ENCODE peak calls at places on chromosome 17, in five cellular contexts. Y, M, R, Z and B are unnamed samples.

GRCh38 chr17:48711128-48711527 is 11.2 kb downstream of the PRAC1 start:
- DNase-seq in Y (no peak), M (no peak), Z (no peak), R (no peak), B (no peak)

GRCh38 chr17:49646391-49647255 is 31.3 kb downstream of the SPOP start:
- DNase-seq in M (peak), Y (peak), Z (no peak), R (peak), B (no peak)

GRCh38 chr17:9842057-9842758 is 16.5 kb downstream of the GLP2R start:
- DNase-seq in M (no peak), Y (peak), Z (no peak), R (no peak), B (no peak)

GRCh38 chr17:49333806-49334205 is 28.2 kb downstream of the ZNF652 start:
- DNase-seq in R (no peak), Z (no peak), M (no peak), Y (no peak), B (peak)

GRCh38 chr17:18190629-18191028 is 7.0 kb downstream of the ALKBH5 start:
- DNase-seq in M (no peak), R (no peak), Y (no peak), Z (no peak), B (no peak)

GRCh38 chr17:82396601-82397435 is 21.3 kb upstream of the HEXD start:
- DNase-seq in Z (no peak), R (no peak), M (no peak), Y (no peak), B (peak)

GRCh38 chr17:57264776-57265175 is 8.5 kb downstream of the MSI2 start:
- DNase-seq in M (no peak), Y (no peak), Z (no peak), R (no peak), B (no peak)

GRCh38 chr17:80692931-80693467 is 148.4 kb downstream of the RPTOR start:
- DNase-seq in R (no peak), Z (no peak), Y (no peak), M (no peak), B (no peak)

GRCh38 chr17:67281053-67281452 is 36.1 kb upstream of the HELZ start:
- DNase-seq in R (no peak), Y (no peak), M (no peak), Z (no peak), B (no peak)

GRCh38 chr17:12510535-12510934 is 155.2 kb upstream of the MYOCD start:
- DNase-seq in Z (no peak), M (no peak), R (no peak), Y (peak), B (no peak)

GRCh38 chr17:55770220-55770870 is 19.5 kb downstream of the PCTP start:
- DNase-seq in Y (peak), R (peak), Z (no peak), M (no peak), B (peak)

GRCh38 chr17:50459756-50460155 is 8.9 kb downstream of the CHAD start:
- DNase-seq in R (no peak), Z (no peak), Y (no peak), M (no peak), B (peak)

GRCh38 chr17:43734376-43734775 is 24.2 kb downstream of the SOST start:
- DNase-seq in Z (no peak), M (no peak), R (no peak), Y (no peak), B (no peak)

GRCh38 chr17:13776027-13776551 is 174.4 kb upstream of the HS3ST3A1 start:
- DNase-seq in M (no peak), R (no peak), Y (no peak), Z (no peak), B (no peak)

GRCh38 chr17:17032131-17032692 is 10.0 kb upstream of the MPRIP start:
- DNase-seq in Z (no peak), R (no peak), M (no peak), Y (peak), B (no peak)

GRCh38 chr17:2935622-2936021 is 127.8 kb downstream of the OR1D5 start:
- DNase-seq in Z (no peak), Y (no peak), R (no peak), M (no peak), B (no peak)

GRCh38 chr17:10127819-10128375 is 70.5 kb downstream of the GAS7 start:
- DNase-seq in R (no peak), Y (no peak), Z (peak), M (no peak), B (peak)

GRCh38 chr17:70365098-70365583 is 195.8 kb downstream of the KCNJ2 start:
- DNase-seq in Y (no peak), R (no peak), M (peak), Z (no peak), B (peak)

GRCh38 chr17:81708739-81709185 is 3.3 kb upstream of the SLC25A10 start:
- DNase-seq in Z (no peak), M (no peak), Y (no peak), R (no peak), B (no peak)

GRCh38 chr17:40551874-40552768 is 13.2 kb downstream of the CCR7 start:
- DNase-seq in Z (no peak), Y (peak), M (no peak), R (no peak), B (no peak)

GRCh38 chr17:51371732-51372151 is 111.4 kb downstream of the UTP18 start:
- DNase-seq in R (peak), Z (peak), M (peak), Y (peak), B (peak)

GRCh38 chr17:41496803-41497484 is 7.2 kb upstream of the KRT36 start:
- DNase-seq in Z (peak), Y (peak), R (peak), M (peak), B (peak)

GRCh38 chr17:49976163-49976827 is 7.3 kb downstream of the DLX4 start:
- DNase-seq in R (no peak), Z (no peak), M (no peak), Y (no peak), B (peak)

GRCh38 chr17:3641014-3641413 is 4.5 kb downstream of the CTNS start:
- DNase-seq in Y (no peak), M (no peak), Z (no peak), R (no peak), B (no peak)

GRCh38 chr17:80802626-80803450 is 188.8 kb upstream of the CHMP6 start:
- DNase-seq in R (no peak), M (no peak), Y (no peak), Z (no peak), B (no peak)

DNA sequence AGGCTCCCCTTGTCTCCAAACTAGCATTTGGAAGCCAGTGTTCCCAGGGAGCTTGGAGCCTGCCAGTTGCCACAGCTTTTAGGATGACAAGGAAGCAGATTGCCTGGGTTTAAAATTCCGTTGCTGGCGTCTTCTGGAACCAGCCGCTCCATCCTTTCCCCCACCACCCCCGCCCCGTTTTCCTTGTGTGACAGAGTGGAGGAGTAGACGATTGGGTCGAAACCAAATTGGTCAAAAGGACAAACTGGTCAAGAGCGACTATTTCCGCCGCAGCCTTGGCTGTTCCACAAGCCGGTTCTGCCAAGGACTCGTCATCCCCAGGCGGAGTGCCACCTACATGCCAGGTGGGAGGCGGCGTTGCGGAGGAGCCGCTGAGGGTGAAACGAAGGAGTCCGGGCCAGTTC is 91.1 kb downstream of the RPA1 start:
- DNase-seq in Z (no peak), R (no peak), Y (no peak), M (no peak), B (no peak)
- TF ChIP-seq MAX in Z (no peak), R (no peak), Y (no peak), M (no peak), B (no peak)

GRCh38 chr17:75033346-75034235 is 13.2 kb downstream of the ATP5PD start:
- DNase-seq in Z (peak), M (peak), Y (peak), R (peak), B (peak)
- TF ChIP-seq POLR2A in Z (no peak), M (no peak), Y (no peak), R (no peak), B (no peak)

GRCh38 chr17:5705081-5705875 is 121.0 kb upstream of the NLRP1 start:
- DNase-seq in Z (no peak), R (no peak), Y (no peak), M (no peak), B (peak)
- TF ChIP-seq CTCF in Z (peak), R (peak), Y (peak), M (peak), B (peak)

GRCh38 chr17:8138672-8139371 is 13.4 kb downstream of the PER1 start:
- DNase-seq in M (peak), R (peak), Z (peak), Y (peak), B (peak)
- TF ChIP-seq MAX in M (peak), R (peak), Z (peak), Y (peak), B (peak)